ENCODE peak calls at places on chromosomes 2 and 18, in five cellular contexts. S, M, Y, T and N are unnamed samples.

GRCh38 chr2:31420936-31421335 is 6.4 kb upstream of the XDH start:
- DNase-seq in S (no peak), M (no peak), Y (no peak), T (no peak), N (no peak)

GRCh38 chr18:9648431-9649163 is 34.2 kb upstream of the PPP4R1 start:
- DNase-seq in S (peak), M (no peak), Y (no peak), T (no peak), N (no peak)

GRCh38 chr2:150485871-150486538 is 1.5 kb downstream of the RND3 start:
- DNase-seq in S (no peak), M (no peak), Y (peak), T (no peak), N (no peak)

GRCh38 chr2:187553908-187554703 is at the start of gene TFPI:
- DNase-seq in S (no peak), M (peak), Y (no peak), T (peak), N (no peak)

GRCh38 chr18:79466591-79466990 is 70.9 kb downstream of the NFATC1 start:
- DNase-seq in S (no peak), M (no peak), Y (no peak), T (no peak), N (no peak)

GRCh38 chr2:86616502-86616901 is 7.2 kb downstream of the RNF103 start:
- DNase-seq in S (no peak), M (no peak), Y (no peak), T (no peak), N (no peak)

GRCh38 chr2:69026026-69026425 is 13.0 kb downstream of the ANTXR1 start:
- DNase-seq in S (peak), M (peak), Y (peak), T (peak), N (peak)

GRCh38 chr2:211035548-211036185 is 479.3 kb downstream of the CPS1 start:
- DNase-seq in S (no peak), M (peak), Y (peak), T (no peak), N (no peak)

GRCh38 chr2:169012812-169013627 is 18.1 kb downstream of the ABCB11 start:
- DNase-seq in S (no peak), M (no peak), Y (no peak), T (no peak), N (no peak)

GRCh38 chr2:69717902-69718301 is 24.0 kb upstream of the ANXA4 start:
- DNase-seq in S (no peak), M (no peak), Y (no peak), T (no peak), N (no peak)

GRCh38 chr2:24498121-24498520 is 7.1 kb downstream of the NCOA1 start:
- DNase-seq in S (no peak), M (no peak), Y (no peak), T (no peak), N (no peak)

GRCh38 chr2:182951948-182952663 is 85.7 kb upstream of the FRZB start:
- DNase-seq in S (no peak), M (no peak), Y (no peak), T (no peak), N (no peak)

GRCh38 chr2:50974940-50975339 is 57.0 kb downstream of the NRXN1 start:
- DNase-seq in S (no peak), M (no peak), Y (no peak), T (no peak), N (no peak)

GRCh38 chr2:132272713-132273112 is 111.0 kb upstream of the ANKRD30BL start:
- DNase-seq in S (no peak), M (no peak), Y (no peak), T (no peak), N (no peak)

GRCh38 chr2:190344275-190344827 is 962 bp downstream of the INPP1 start:
- DNase-seq in S (no peak), M (peak), Y (no peak), T (no peak), N (no peak)

GRCh38 chr18:22831441-22831904 is 101.7 kb upstream of the RBBP8 start:
- DNase-seq in S (no peak), M (peak), Y (peak), T (no peak), N (no peak)

GRCh38 chr18:77422974-77423373 is 173.3 kb downstream of the GALR1 start:
- DNase-seq in S (no peak), M (no peak), Y (no peak), T (no peak), N (no peak)

GRCh38 chr18:65752625-65753325 is 2.0 kb downstream of the CDH7 start:
- DNase-seq in S (no peak), M (no peak), Y (no peak), T (no peak), N (no peak)

GRCh38 chr2:52936029-52936428 is 831.6 kb upstream of the CHAC2 start:
- DNase-seq in S (no peak), M (no peak), Y (no peak), T (no peak), N (no peak)

GRCh38 chr2:65300772-65301711 is 73.4 kb downstream of the ACTR2 start:
- DNase-seq in S (peak), M (peak), Y (no peak), T (no peak), N (no peak)

GRCh38 chr2:37342636-37343211 is 1.7 kb upstream of the QPCT start:
- DNase-seq in S (no peak), M (no peak), Y (no peak), T (no peak), N (no peak)

GRCh38 chr2:156445311-156446218 is 9.4 kb downstream of the GPD2 start:
- DNase-seq in S (no peak), M (no peak), Y (no peak), T (no peak), N (no peak)

GRCh38 chr2:134287323-134287722 is 33.5 kb downstream of the MGAT5 start:
- DNase-seq in S (peak), M (no peak), Y (no peak), T (no peak), N (no peak)

GRCh38 chr2:171723724-171724683 is 36.7 kb downstream of the DYNC1I2 start:
- DNase-seq in S (no peak), M (peak), Y (no peak), T (no peak), N (no peak)

GRCh38 chr2:189254268-189254883 is 74.8 kb upstream of the COL5A2 start:
- DNase-seq in S (no peak), M (no peak), Y (no peak), T (no peak), N (no peak)

DNA sequence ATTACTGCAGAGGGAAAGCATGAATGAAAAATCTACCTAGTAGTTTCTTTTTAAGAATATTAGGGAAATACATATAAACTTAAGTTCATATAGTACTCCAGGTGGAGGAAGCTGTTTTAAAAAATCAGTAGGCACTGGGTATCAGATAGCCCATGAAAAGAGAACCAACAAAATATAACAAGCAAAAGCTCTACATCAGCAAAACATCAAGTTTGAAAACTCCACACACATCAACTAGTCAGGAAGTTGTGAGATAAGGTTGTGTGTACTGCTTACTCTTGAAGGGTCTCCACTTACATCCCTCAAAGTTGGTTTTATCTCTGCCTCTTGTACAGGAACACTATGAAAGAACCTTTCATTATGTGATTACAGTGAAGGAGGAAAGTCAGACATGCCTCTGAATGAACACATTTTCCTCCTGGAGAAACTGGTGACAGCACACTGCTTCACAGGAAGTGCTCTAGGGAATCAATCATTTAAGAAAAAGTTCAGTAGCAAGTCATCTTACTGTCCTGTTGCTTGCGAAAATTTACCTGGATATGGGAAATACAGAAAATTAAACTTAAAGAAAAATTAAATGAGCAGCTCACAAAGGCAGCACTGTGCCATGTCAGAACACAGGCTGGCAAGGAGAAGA is 57.7 kb downstream of the THADA start:
- DNase-seq in S (no peak), M (no peak), Y (no peak), T (no peak), N (no peak)
- TF ChIP-seq SIN3A in S (no peak), M (no peak), Y (no peak), T (no peak), N (no peak)

DNA sequence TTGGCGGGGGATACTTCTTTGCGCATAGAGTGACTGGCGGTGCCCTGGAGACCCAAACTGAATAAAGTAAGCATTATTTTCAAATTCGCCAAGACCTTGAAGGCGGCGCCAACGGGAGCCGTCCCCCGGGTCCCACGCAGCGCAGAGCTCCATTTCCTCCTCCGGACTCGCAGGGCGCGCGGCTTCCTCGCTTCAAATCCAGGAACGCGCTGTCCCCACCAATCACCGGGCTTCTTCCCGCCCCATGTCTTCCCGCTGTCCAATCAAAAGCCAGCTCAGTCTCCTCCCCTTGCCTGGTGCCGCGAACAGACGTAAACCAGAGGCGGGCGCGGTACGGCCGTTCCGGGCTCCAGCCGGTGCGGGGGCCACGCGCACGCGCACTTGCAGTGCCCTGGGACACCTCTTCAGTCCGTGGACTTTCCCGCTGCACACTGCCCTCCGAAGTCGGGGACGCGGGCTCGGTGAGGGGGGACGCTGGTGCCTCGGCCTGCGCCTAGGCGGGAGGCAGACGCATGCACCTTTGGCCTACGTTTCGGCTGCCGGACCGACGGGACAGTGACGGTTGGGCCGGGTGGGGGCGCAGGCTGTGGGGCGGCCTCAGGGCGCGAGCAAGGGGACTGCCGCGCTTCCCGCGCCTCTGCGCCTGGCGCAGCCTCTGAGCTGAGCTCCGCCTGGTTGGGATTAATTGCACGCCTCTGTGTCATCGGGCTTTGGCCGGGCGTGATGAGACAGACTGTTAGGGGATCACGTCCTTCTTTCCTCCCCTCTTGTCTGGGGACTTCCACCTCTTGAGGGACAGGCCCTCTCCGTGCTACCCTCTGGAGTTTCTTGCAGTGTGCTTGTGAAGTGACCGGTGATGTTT is at the start of gene CEP192:
- DNase-seq in S (peak), M (peak), Y (peak), T (peak), N (peak)
- TF ChIP-seq POLR2A in S (peak), M (peak), Y (peak), T (peak), N (peak)

GRCh38 chr18:56021136-56021813 is 433.3 kb upstream of the TCF4 start:
- DNase-seq in S (no peak), M (no peak), Y (no peak), T (no peak), N (no peak)

GRCh38 chr18:56026505-56026904 is 438.5 kb upstream of the TCF4 start:
- DNase-seq in S (no peak), M (no peak), Y (no peak), T (no peak), N (no peak)

GRCh38 chr18:56019156-56019555 is 431.2 kb upstream of the TCF4 start:
- DNase-seq in S (no peak), M (no peak), Y (no peak), T (no peak), N (no peak)

GRCh38 chr18:56019908-56020307 is 431.9 kb upstream of the TCF4 start:
- DNase-seq in S (no peak), M (no peak), Y (no peak), T (no peak), N (no peak)

DNA sequence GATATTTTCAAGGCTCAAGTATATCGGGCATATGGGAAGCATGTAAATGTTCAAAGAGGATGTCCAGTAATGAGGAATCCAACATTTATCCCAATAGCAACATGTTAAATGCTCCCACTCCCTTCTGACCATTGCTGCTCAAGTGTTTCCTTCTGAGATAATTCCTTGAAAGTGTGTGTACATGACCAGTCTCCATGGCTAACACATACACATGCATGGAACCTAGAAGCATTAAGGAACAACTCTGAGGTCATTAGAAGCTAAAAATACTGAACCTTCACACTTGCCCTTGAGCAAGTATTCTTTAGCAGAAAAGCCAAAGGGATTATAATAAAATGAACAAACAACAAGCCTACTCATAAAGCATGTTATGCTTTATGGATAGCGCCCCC is 433.8 kb upstream of the TCF4 start:
- DNase-seq in S (no peak), M (no peak), Y (no peak), T (no peak), N (no peak)
- TF ChIP-seq SIN3A in S (no peak), M (no peak), Y (no peak), T (no peak), N (no peak)

DNA sequence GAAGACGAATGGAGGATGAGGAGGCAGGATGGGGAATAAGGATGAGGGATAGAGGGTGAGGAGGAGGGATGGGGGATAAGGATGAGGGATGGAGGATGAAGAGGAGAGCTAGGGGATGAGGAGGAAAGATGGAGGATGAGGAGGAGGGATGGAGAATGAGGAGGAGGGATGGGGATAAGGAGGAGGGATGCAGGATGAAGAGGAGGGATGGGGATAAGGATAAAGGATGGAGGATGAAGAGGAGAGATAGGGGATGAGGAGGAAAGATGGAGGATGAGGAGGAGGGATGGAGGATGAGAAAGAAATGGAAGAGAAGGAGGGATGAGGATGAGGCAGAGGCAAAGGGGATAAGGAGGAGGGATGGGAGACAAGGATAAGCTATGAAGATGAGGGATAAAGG is 230.0 kb downstream of the NAPG start:
- DNase-seq in S (no peak), M (no peak), Y (no peak), T (no peak), N (no peak)
- TF ChIP-seq POLR2A in S (no peak), M (no peak), Y (no peak), T (no peak), N (no peak)